ENCODE peak calls at places on chromosomes 4 and X, in six cellular contexts. T is Panc1, F is suprapubic skin, Q is K562, O is sigmoid colon, N is HepG2. D is an unnamed sample.

GRCh38 chr4:153146031-153146430 is 58.2 kb upstream of the TRIM2 start:
- DNase-seq in Q (no peak), O (no peak), T (no peak), N (no peak), F (no peak), D (no peak)

GRCh38 chr4:126047114-126047513 is 732.4 kb downstream of the FAT4 start:
- DNase-seq in O (no peak), F (no peak), N (no peak), Q (no peak), T (no peak), D (no peak)

GRCh38 chrX:13511557-13512330 is 57.7 kb upstream of the EGFL6 start:
- DNase-seq in F (no peak), T (no peak), O (no peak), N (no peak), Q (no peak), D (no peak)

GRCh38 chrX:109533631-109534030 is 3.0 kb upstream of the NXT2 start:
- DNase-seq in O (no peak), F (no peak), Q (no peak), T (no peak), N (no peak), D (no peak)

GRCh38 chrX:30215357-30215843 is at the start of gene MAGEB2:
- DNase-seq in N (no peak), F (no peak), O (no peak), T (no peak), Q (peak), D (no peak)

GRCh38 chrX:12894074-12894691 is 12.2 kb upstream of the TLR8 start:
- DNase-seq in O (no peak), T (no peak), F (no peak), Q (peak), N (peak), D (no peak)

GRCh38 chrX:2708016-2708415 is 16.9 kb downstream of the CD99 start:
- DNase-seq in T (no peak), N (no peak), O (no peak), Q (no peak), F (no peak), D (no peak)

GRCh38 chr4:140238353-140239041 is 84.5 kb upstream of the MAML3 start:
- DNase-seq in T (no peak), O (peak), Q (no peak), N (no peak), F (peak), D (peak)

GRCh38 chr4:147825451-147826287 is 93.8 kb downstream of the ARHGAP10 start:
- DNase-seq in T (no peak), Q (no peak), N (no peak), F (no peak), O (no peak), D (no peak)

GRCh38 chr4:67327245-67327860 is 217.9 kb downstream of the CENPC start:
- DNase-seq in N (peak), O (no peak), F (no peak), T (peak), Q (peak), D (no peak)

GRCh38 chr4:17521595-17521994 is 6.6 kb downstream of the CLRN2 start:
- DNase-seq in O (no peak), T (no peak), N (no peak), F (no peak), Q (no peak), D (no peak)

GRCh38 chr4:7291372-7292135 is 99.2 kb downstream of the SORCS2 start:
- DNase-seq in T (no peak), F (no peak), O (peak), N (no peak), Q (no peak), D (no peak)

GRCh38 chr4:79225360-79225759 is 100.5 kb downstream of the NAA11 start:
- DNase-seq in F (no peak), T (no peak), N (no peak), O (no peak), Q (no peak), D (no peak)

GRCh38 chrX:3609800-3610199 is 103.6 kb downstream of the PRKX start:
- DNase-seq in N (no peak), T (no peak), Q (no peak), F (no peak), O (no peak), D (no peak)

DNA sequence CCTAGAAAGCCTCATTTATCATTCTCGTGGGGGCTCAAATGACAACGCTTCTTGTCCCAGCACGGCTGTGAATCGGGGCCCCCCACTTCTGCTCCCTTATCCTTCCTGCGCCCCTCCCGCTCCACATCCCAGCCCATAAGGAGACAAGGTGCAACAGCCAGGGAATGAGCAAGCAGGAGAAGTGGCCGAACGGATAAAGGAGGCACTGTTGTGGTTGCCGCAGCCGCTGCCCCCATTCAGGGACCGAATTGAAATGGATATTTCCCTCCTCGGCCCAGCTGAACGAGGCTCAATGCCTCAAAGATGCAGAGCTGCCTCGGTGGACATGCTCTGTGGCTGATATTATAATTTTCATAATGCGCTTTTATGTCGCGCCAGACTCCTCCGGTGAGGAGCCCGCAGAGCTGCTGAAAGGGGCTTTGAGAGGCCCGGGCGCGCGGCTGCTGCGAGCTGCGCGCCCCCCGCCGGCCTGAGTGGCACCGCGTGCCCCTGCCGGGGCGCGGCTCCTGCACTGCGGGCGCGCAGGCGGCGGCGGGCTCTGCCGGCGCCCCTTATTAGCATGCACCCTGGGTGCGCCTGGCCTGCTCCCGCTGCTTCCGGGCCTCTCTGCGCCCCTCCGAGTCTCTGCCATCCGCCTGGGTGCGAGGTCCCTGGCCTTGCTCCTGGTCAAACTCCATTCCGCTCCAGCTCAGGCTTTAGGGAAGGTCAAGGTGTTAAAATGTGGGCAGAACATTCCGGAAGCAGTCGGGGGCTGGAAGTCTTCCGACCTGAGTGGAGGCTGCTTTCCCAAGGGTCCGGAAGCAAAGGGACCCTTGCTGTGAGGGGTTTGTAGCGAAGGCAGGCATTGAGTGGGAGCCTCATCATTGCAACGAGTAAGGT is 68.2 kb upstream of the TMEM33 start:
- DNase-seq in N (no peak), T (no peak), O (no peak), F (no peak), Q (no peak), D (no peak)
- TF ChIP-seq POLR2AphosphoS5 in N (no peak), T (no peak), O (no peak), F (no peak), Q (no peak), D (no peak)

GRCh38 chr4:124943938-124944337 is 231.4 kb upstream of the ANKRD50 start:
- DNase-seq in N (no peak), T (no peak), F (no peak), O (no peak), Q (no peak), D (no peak)
- TF ChIP-seq CTCF in N (peak), T (peak), F (no peak), O (no peak), Q (no peak), D (no peak)

DNA sequence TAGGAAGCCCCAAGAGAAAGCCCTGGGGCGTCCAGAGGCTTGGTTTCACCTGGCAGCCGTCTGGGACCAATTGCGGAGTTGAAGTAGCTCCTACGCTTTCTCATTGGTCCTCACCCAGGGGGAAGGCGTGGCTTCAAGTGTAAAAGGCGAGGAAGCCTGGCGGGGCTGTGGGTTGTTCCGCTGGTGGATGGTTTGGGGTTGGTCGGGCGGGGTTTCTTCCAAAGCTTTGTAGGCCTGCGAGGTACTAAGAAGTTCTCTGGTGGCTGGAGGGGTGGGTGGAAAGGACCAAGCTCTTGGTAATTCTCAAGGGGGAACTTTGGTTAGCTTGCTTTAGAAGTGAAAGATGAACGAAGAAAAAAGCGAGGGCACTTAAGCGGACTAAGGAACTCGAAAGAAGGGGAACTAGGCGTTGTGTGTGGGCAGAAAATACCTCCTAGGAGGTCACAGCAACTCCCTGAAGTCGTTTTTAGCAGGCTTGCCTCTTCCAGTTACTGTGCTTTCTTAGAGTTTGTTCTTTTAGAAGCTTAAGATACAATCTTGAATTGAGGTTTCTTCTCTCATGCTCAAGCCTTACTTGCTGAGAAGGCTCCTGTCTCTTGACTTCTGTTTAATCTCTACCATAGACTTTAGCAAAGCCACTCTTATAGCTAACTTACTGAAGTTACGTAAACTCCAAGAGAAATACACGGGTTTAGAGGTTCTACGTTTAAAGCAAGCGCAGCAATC is 36.7 kb downstream of the CCNG2 start:
- DNase-seq in T (no peak), O (peak), F (peak), Q (peak), N (no peak), D (no peak)
- H3K4me3 ChIP-seq in T (no peak), O (no peak), F (no peak), Q (no peak), N (no peak), D (peak)

GRCh38 chr4:25007608-25008007 is 23.1 kb downstream of the LGI2 start:
- DNase-seq in F (no peak), T (no peak), Q (no peak), O (peak), N (no peak), D (no peak)

GRCh38 chr4:25001499-25001898 is 29.2 kb downstream of the LGI2 start:
- DNase-seq in N (no peak), Q (no peak), O (no peak), T (no peak), F (no peak), D (no peak)

GRCh38 chr4:24999392-25000104 is 31.2 kb downstream of the LGI2 start:
- DNase-seq in Q (no peak), N (no peak), T (no peak), F (no peak), O (no peak), D (no peak)

GRCh38 chr4:25002679-25003078 is 28.1 kb downstream of the LGI2 start:
- DNase-seq in F (no peak), O (no peak), Q (no peak), T (no peak), N (no peak), D (no peak)
- TF ChIP-seq POLR2AphosphoS5 in F (no peak), O (no peak), Q (no peak), T (no peak), N (no peak), D (peak)

GRCh38 chrX:82370978-82371646 is 1137.0 kb upstream of the POU3F4 start:
- DNase-seq in F (no peak), N (no peak), O (no peak), Q (no peak), T (no peak), D (no peak)
- TF ChIP-seq CTCF in F (no peak), N (no peak), O (no peak), Q (no peak), T (no peak), D (no peak)

DNA sequence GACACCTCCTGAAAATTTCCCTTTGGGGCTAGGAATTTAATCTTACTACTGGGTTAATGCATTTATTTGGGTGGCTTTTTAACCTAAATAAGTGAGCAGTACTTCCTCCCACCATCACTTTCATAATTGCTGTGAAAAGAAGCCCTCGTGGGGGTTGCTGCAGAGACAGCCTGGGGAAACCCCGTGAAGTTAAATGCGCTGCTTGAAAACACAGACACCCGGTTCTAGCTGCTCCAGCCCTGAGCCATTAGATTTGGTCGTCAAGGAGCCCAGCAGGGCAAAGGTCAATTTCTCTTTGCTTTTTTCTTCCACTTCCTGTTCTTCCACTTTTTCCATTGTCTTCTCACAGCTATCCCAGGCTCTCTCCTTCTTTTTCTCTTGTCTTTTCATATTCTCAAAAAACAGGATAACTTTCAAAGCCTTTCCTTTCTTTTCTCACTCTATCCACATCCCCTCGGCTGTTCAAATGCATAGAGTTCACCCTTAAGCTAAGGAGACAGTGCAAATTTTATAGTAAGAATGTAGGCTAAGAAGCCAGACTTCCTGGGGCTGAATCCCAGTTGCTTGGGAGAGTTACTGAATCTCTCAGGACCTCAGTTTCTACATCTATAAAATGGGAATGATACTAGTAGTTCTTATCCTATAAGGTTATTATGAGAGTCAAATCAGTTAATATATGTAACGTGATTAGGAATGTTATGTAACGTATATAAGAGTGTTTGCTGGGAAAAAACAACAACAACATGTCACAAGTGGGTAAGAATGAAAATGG is 91.5 kb upstream of the ZNF827 start:
- DNase-seq in Q (no peak), T (no peak), N (no peak), O (no peak), F (no peak), D (no peak)
- H3K4me3 ChIP-seq in Q (no peak), T (no peak), N (no peak), O (no peak), F (no peak), D (no peak)

DNA sequence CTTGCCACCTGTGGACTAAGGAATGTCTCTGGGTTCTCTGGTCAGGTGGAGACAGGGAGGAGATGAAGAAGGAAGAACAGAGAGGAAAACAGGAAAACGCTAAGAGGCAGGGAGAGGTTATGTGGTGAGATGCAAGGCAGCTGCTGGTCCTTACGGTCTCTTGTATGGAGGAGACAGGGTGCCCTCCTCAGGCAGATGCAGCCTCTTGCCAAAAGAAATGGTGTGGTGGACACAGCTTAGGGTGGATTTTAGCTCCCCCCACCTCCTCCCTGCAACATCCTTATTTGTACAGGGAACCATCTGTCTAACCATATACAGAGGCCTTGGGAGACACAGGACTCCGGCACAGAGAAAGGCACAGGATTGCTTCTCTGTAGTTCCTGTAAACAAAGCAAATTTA is 9.7 kb downstream of the OCIAD2 start:
- DNase-seq in N (no peak), O (no peak), Q (no peak), F (no peak), T (no peak), D (no peak)
- TF ChIP-seq POLR2AphosphoS5 in N (no peak), O (no peak), Q (no peak), F (no peak), T (no peak), D (no peak)

D was measured in esophagus muscularis mucosa.